ENCODE peak calls at places on chromosomes 16 and 17, in six cellular contexts. X is H1, I is HepG2, Y is SK-N-SH, G is GM12878, Q is K562. L is an unnamed sample.
A peak's percentile ranks its signal among the peaks of the same experiment; 100 is the strongest.

GRCh38 chr17:31297090-31297489 is at the start of gene OMG:
- DNase-seq in X (no peak), I (no peak), Y (no peak), G (no peak), Q (no peak), L (no peak)

GRCh38 chr17:78722101-78722761 is 59.8 kb downstream of the CYTH1 start:
- DNase-seq in X (no peak), I (no peak), Y (peak; percentile 68), G (no peak), Q (no peak), L (no peak)

GRCh38 chr17:31163091-31163781 is 68.5 kb downstream of the NF1 start:
- DNase-seq in X (no peak), I (no peak), Y (no peak), G (no peak), Q (no peak), L (no peak)

GRCh38 chr17:31475378-31476162 is 84.1 kb downstream of the RAB11FIP4 start:
- DNase-seq in X (no peak), I (peak; percentile 96), Y (no peak), G (no peak), Q (no peak), L (no peak)

GRCh38 chr16:87325480-87325879 is 8.3 kb upstream of the C16orf95 start:
- DNase-seq in X (no peak), I (no peak), Y (no peak), G (no peak), Q (no peak), L (no peak)

GRCh38 chr17:28125530-28126382 is 83.3 kb downstream of the NLK start:
- DNase-seq in X (no peak), I (peak; percentile 14), Y (no peak), G (no peak), Q (no peak), L (no peak)

GRCh38 chr17:49616086-49616485 is 40.4 kb downstream of the NXPH3 start:
- DNase-seq in X (no peak), I (no peak), Y (no peak), G (no peak), Q (peak; percentile 32), L (no peak)

GRCh38 chr16:78669994-78670393 is 570.5 kb downstream of the WWOX start:
- DNase-seq in X (no peak), I (no peak), Y (no peak), G (no peak), Q (no peak), L (no peak)

GRCh38 chr16:47503936-47504335 is 42.8 kb downstream of the PHKB start:
- DNase-seq in X (no peak), I (no peak), Y (no peak), G (no peak), Q (no peak), L (peak; percentile 3)

GRCh38 chr17:50067996-50068395 is 12.1 kb downstream of the ITGA3 start:
- DNase-seq in X (no peak), I (no peak), Y (no peak), G (no peak), Q (no peak), L (no peak)

GRCh38 chr17:80780381-80781187 is 211.1 kb upstream of the CHMP6 start:
- DNase-seq in X (no peak), I (no peak), Y (no peak), G (peak; percentile 61), Q (no peak), L (no peak)

GRCh38 chr16:71367243-71367976 is 8.9 kb downstream of the CALB2 start:
- DNase-seq in X (peak; percentile 67), I (peak; percentile 55), Y (peak; percentile 82), G (peak; percentile 2), Q (peak; percentile 79), L (peak; percentile 60)

GRCh38 chr16:3022208-3022696 is 1.5 kb downstream of the HCFC1R1 start:
- DNase-seq in X (no peak), I (peak; percentile 76), Y (no peak), G (no peak), Q (peak; percentile 52), L (peak; percentile 82)

GRCh38 chr16:53489754-53490153 is 13.3 kb downstream of the AKTIP start:
- DNase-seq in X (no peak), I (no peak), Y (no peak), G (no peak), Q (no peak), L (no peak)

GRCh38 chr17:67477687-67478086 is 100.6 kb downstream of the PITPNC1 start:
- DNase-seq in X (no peak), I (no peak), Y (no peak), G (no peak), Q (no peak), L (peak; percentile 43)

GRCh38 chr17:5539286-5539685 is 45.0 kb downstream of the NLRP1 start:
- DNase-seq in X (no peak), I (no peak), Y (no peak), G (no peak), Q (no peak), L (no peak)

GRCh38 chr16:78607465-78607864 is 508.0 kb downstream of the WWOX start:
- DNase-seq in X (no peak), I (no peak), Y (no peak), G (no peak), Q (no peak), L (no peak)

DNA sequence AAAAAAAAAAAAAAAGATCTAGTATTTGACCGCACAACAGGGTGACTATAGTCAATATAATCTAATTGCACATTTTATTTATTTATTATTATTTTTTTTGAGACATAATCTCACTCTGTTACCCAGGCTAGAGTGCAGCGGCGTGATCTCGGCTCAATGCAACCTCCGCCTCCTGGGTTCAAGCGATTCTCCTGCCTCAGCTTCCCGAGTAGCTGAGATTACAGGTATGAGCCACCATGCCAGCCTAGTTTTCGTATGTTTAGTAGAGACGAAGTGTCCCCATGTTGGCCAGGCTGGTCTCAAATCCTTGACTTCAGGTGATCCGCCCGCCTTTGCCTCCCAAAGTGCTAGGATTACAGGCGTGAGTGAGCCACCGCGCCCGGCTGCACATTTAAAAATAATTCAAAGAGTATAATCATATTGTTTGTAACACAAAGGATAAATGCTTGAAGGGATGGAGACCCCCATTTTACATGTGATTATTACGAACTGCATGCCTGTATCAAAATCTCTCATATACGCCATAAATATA is 794 bp downstream of the ANKS3 start:
- DNase-seq in X (no peak), I (no peak), Y (no peak), G (no peak), Q (no peak), L (no peak)
- H3K4me3 ChIP-seq in X (peak overlapping the region; percentile 91), I (peak overlapping the region; percentile 100), Y (peak overlapping the region; percentile 97), G (peak overlapping the region; percentile 87), Q (peak overlapping the region; percentile 98), L (peak overlapping the region; percentile 97)

DNA sequence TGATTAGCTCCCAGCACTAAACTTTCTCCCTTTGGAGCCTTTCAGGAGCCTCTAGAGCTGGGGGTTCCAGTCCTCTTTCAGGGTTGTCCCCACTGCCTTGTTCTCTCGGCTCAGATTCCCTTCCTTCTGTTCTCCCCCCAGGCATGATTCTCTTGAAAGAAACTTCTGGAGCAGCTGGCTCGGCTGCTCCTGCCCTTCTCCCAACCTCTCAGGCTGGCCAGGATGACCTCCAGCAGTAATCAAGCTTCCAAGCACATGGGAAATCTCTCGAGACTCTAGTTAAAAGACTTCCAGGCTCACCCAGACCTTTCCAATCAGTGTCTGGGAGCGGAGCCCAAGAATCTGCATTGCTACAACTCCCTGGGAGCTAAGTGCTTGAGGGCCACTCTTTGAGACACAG is 3.6 kb downstream of the SDK2 start:
- DNase-seq in X (no peak), I (no peak), Y (no peak), G (no peak), Q (no peak), L (no peak)
- TF ChIP-seq JUND in X (no peak), I (no peak), Y (no peak), G (no peak), Q (no peak), L (no peak)

DNA sequence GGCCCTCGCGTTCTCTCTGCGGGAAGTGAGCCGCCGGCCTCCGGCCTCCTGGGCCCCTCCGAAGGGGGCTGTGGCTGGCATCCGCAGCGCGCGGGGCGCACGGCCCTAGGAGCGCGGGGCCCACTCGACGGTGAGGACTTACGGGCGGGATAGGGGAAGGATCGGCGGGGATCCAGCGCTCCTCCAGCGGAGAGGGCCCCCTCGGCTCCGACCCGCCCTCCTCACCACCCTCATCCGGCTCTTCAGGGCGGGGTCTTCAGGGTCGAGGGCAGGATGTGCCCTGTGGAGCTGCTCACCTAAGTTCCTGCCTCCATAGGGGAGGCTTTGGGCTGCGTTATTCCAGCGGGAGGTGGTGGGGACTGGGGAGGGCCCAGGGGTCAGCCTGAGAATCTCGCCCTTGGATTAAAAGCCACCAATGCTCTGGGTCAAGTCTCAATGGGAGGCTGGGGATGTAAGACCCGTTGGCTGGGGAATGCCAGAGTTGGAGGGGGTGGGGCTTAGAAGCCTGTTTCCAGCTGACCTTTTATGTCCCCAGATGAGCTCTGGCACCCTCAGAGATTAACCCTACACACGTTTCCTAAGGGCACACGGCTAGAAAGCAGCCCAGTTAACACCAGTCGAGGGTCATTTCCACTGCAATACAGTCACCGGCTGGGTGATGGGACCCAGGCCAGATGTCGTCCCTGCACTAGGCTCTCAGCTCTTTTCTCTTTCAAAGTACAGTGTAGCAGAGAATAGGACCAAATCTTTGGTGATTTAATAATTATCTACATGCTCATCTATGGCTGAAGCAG is 13.4 kb downstream of the TBX2 start:
- DNase-seq in X (no peak), I (peak; percentile 75), Y (peak; percentile 80), G (no peak), Q (no peak), L (no peak)
- H3K4me3 ChIP-seq in X (peak overlapping the region; percentile 60), I (peak overlapping the region; percentile 69), Y (peak overlapping the region; percentile 82), G (peak overlapping the region; percentile 54), Q (peak overlapping the region; percentile 4), L (peak overlapping the region; percentile 64)

GRCh38 chr17:42985225-42985624 is 4.9 kb downstream of the RUNDC1 start:
- DNase-seq in X (no peak), I (no peak), Y (no peak), G (peak; percentile 73), Q (no peak), L (no peak)

GRCh38 chr17:42980766-42981397 is 517 bp downstream of the RUNDC1 start:
- DNase-seq in X (no peak), I (peak; percentile 55), Y (peak; percentile 65), G (peak; percentile 24), Q (peak; percentile 67), L (peak; percentile 31)

GRCh38 chr17:42980274-42980765 is at the start of gene RUNDC1:
- DNase-seq in X (no peak), I (peak; percentile 85), Y (peak; percentile 98), G (peak; percentile 51), Q (peak; percentile 92), L (peak; percentile 59)

GRCh38 chr17:42982266-42982665 is 1.9 kb downstream of the RUNDC1 start:
- DNase-seq in X (no peak), I (no peak), Y (no peak), G (no peak), Q (no peak), L (no peak)

GRCh38 chr17:42984486-42984885 is 4.1 kb downstream of the RUNDC1 start:
- DNase-seq in X (no peak), I (no peak), Y (no peak), G (no peak), Q (no peak), L (no peak)
- TF ChIP-seq JUND in X (no peak), I (no peak), Y (no peak), G (no peak), Q (no peak), L (no peak)

L was measured in HCT116.